ENCODE peak calls at places on chromosomes 1 and 21, in four cellular contexts. Q is suprapubic skin, K is HFFc6, C is H7. G is an unnamed sample.

GRCh38 chr21:38804617-38805281 is 980 bp upstream of the ETS2 start:
- DNase-seq in Q (no peak), K (no peak), C (peak; percentile 86), G (peak; percentile 13)

GRCh38 chr1:85074365-85074964 is 26.2 kb upstream of the MCOLN3 start:
- DNase-seq in C (no peak), Q (no peak), K (no peak), G (no peak)

GRCh38 chr1:111709986-111710385 is 29.2 kb downstream of the INKA2 start:
- DNase-seq in K (no peak), Q (no peak), C (no peak), G (no peak)

GRCh38 chr1:228448372-228448771 is 31.7 kb upstream of the TRIM17 start:
- DNase-seq in K (no peak), Q (no peak), C (no peak), G (no peak)

GRCh38 chr1:32947669-32948068 is 16.9 kb downstream of the RNF19B start:
- DNase-seq in C (no peak), K (no peak), Q (no peak), G (no peak)

GRCh38 chr1:156268336-156268735 is 14.3 kb downstream of the SMG5 start:
- DNase-seq in K (no peak), C (no peak), Q (no peak), G (no peak)

GRCh38 chr1:100034465-100034864 is 64.7 kb downstream of the SLC35A3 start:
- DNase-seq in Q (no peak), K (no peak), C (peak; percentile 53), G (peak; percentile 59)

GRCh38 chr1:211345719-211346118 is 19.1 kb downstream of the TRAF5 start:
- DNase-seq in K (no peak), C (peak; percentile 71), Q (no peak), G (no peak)

GRCh38 chr1:153610334-153611023 is 2.5 kb downstream of the S100A16 start:
- DNase-seq in K (peak; percentile 51), Q (no peak), C (no peak), G (no peak)

GRCh38 chr1:59926381-59927243 is at the start of gene CYP2J2:
- DNase-seq in K (no peak), C (peak; percentile 79), Q (peak; percentile 79), G (peak; percentile 39)

GRCh38 chr1:175826705-175827104 is 83.3 kb upstream of the TNR start:
- DNase-seq in K (no peak), C (no peak), Q (no peak), G (no peak)

GRCh38 chr1:154423303-154423987 is 18.3 kb downstream of the IL6R start:
- DNase-seq in Q (no peak), K (peak; percentile 51), C (no peak), G (peak; percentile 14)

GRCh38 chr1:39105841-39106765 is 80.0 kb downstream of the NDUFS5 start:
- DNase-seq in Q (peak; percentile 81), C (peak; percentile 71), K (no peak), G (peak; percentile 43)

GRCh38 chr1:234735976-234736375 is 126.0 kb upstream of the IRF2BP2 start:
- DNase-seq in K (no peak), Q (no peak), C (no peak), G (no peak)

GRCh38 chr1:165060285-165060793 is 296.2 kb downstream of the LMX1A start:
- DNase-seq in C (no peak), Q (no peak), K (no peak), G (no peak)

GRCh38 chr1:175866776-175867175 is 123.4 kb upstream of the TNR start:
- DNase-seq in C (no peak), Q (no peak), K (no peak), G (no peak)

GRCh38 chr21:35017256-35017655 is 31.8 kb downstream of the RUNX1 start:
- DNase-seq in K (no peak), C (no peak), Q (no peak), G (no peak)

GRCh38 chr1:68112835-68113243 is 62.4 kb upstream of the DIRAS3 start:
- DNase-seq in C (no peak), K (peak; percentile 90), Q (no peak), G (no peak)

GRCh38 chr1:21391497-21391896 is 48.4 kb upstream of the NBPF3 start:
- DNase-seq in C (no peak), K (no peak), Q (no peak), G (no peak)

GRCh38 chr1:203663294-203663693 is 36.7 kb downstream of the ATP2B4 start:
- DNase-seq in C (no peak), K (peak; percentile 99), Q (no peak), G (no peak)